ENCODE peak calls at places on chromosomes 5 and 9, in six cellular contexts. N, J, C, K, P and Y are unnamed samples. For H3K27me3, the result is how much of the 10 kb centered on the place peaks cover.

GRCh38 chr9:738209-738915 is 103.1 kb upstream of the DMRT1 start:
- DNase-seq in K (peak), C (peak), P (peak), J (no peak), N (peak), Y (no peak)

GRCh38 chr9:98986866-98987653 is 43.4 kb downstream of the COL15A1 start:
- DNase-seq in J (no peak), C (peak), P (no peak), N (no peak), K (no peak), Y (no peak)

GRCh38 chr5:448061-448765 is 5.2 kb downstream of the EXOC3 start:
- DNase-seq in K (peak), J (no peak), N (no peak), P (peak), C (no peak), Y (peak)

GRCh38 chr5:123460296-123460729 is 37.1 kb upstream of the CEP120 start:
- DNase-seq in J (no peak), P (no peak), K (no peak), N (no peak), C (no peak), Y (no peak)

GRCh38 chr9:9214052-9214451 is 1398.8 kb downstream of the PTPRD start:
- DNase-seq in K (no peak), C (no peak), P (no peak), J (no peak), N (no peak), Y (no peak)

GRCh38 chr9:129174724-129175514 is 3.1 kb downstream of the IER5L start:
- DNase-seq in C (peak), J (no peak), N (peak), K (peak), P (peak), Y (peak)

GRCh38 chr5:9361835-9362234 is 184.0 kb downstream of the SEMA5A start:
- DNase-seq in J (no peak), P (no peak), K (no peak), C (peak), N (no peak), Y (peak)

GRCh38 chr5:110851357-110851756 is 112.5 kb downstream of the SLC25A46 start:
- DNase-seq in C (no peak), J (no peak), N (no peak), K (no peak), P (no peak), Y (no peak)

GRCh38 chr5:136308396-136308795 is 56.9 kb downstream of the TRPC7 start:
- DNase-seq in J (no peak), P (no peak), N (no peak), C (no peak), K (no peak), Y (no peak)

GRCh38 chr9:112493738-112494137 is 7.1 kb downstream of the KIAA1958 start:
- DNase-seq in K (no peak), N (no peak), C (no peak), J (no peak), P (no peak), Y (no peak)

GRCh38 chr9:128882677-128883590 is 1.0 kb downstream of the LRRC8A start:
- DNase-seq in K (no peak), C (no peak), J (no peak), N (no peak), P (no peak), Y (no peak)

GRCh38 chr9:73529666-73530065 is 378.0 kb downstream of the ANXA1 start:
- DNase-seq in C (no peak), P (no peak), J (no peak), N (no peak), K (no peak), Y (no peak)

DNA sequence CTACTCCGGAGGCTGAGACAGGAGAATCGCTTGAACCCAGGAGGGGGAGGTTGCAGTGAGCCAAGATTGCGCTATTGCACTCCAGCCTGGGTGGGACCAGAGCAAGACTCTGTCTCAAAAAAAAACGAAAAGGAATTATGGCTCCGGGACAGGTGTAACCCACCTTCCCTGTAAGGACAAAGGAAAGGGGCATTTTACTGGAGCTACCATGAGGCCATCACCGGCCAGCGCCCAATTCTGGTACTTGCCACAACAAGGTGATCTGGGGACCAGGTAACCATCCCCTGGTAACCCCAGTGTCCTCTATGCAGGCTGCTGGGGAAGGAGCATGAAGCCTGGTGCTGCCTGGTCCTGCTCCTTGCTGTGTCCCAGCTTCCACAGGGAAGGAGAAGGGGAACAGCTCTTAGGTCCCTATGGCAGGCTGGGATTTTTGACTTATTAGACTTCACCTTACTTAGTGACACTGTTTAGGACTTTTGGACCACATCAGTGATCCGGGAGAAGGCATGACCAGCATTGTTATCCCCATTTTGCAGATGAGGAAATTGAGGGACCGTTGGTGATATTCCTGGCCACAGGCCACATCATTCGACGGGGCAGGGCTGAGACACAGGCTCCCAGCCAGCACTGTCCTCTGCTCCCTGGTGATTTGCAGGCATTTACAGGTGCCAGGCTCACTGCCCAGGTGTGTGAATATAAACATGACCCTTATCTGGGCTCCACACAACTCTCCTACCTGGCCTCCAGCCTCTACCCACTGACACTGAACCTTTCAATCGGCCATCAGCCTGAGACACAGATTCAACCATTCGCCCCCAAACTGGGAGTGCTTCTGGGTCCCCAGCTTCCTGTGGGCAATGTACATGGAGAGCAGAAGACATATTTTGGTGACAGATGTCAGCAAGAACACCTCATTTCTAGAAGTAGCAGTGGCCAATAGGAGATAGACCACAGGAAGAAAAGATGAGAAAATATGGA is 26.5 kb upstream of the ABO start:
- DNase-seq in N (no peak), K (no peak), J (no peak), P (no peak), C (no peak), Y (no peak)
- H3K27me3 ChIP-seq in N (under half), K (under half), J (under half), P (under half), C (under half), Y (under half)

DNA sequence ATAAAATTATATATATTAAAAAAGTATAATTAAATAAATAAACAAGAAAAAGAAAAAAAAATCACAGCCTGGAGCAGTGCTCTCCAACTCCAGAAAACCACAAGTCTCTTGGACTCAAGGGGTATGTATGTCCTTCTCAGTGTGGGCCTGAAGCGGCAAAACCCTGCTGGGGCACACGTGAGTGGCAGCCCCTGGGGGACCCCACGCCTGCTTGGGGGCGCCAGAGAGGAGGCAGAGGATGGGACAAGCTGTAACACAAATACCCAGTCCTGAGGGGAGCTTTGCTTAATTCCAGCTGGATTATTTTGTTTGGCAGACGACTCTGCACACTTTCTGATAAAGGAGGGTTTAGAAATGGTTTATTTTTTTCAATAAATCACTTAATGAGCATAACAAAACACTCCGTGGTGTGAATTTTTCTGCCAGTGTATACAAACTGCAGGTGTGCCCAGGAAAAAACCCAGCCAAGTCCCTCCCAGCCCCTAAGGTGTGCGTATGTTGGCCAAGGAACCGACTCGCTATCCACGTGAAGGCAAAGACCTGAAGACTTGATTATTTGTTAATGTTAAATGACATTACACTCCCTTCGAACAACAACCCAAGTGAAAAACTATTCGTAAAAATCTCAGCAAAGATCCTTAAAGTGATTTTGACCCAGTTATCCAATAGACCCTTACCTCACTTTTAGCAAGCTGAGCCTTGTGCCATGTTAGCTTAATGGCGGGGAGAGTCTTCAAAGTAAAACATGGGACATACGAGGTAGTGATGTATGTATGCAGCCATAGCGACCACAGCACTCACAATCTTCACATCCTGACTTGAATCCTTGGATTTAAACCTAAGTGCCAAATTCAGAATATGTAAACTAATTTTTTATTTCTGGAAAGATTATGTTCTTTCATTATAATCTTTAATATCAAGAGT is 32.9 kb downstream of the ANKH start:
- DNase-seq in N (no peak), K (no peak), J (no peak), P (no peak), C (no peak), Y (no peak)
- TF ChIP-seq CTCF in N (no peak), K (no peak), J (no peak), P (no peak), C (no peak), Y (no peak)

GRCh38 chr5:140267559-140268018 is 35.3 kb downstream of the PFDN1 start:
- DNase-seq in J (no peak), C (no peak), N (no peak), K (no peak), P (no peak), Y (no peak)
- H3K4me3 ChIP-seq in J (no peak), C (no peak), N (no peak), K (no peak), P (no peak), Y (no peak)

GRCh38 chr9:123999668-124000067 is 11.9 kb upstream of the LHX2 start:
- DNase-seq in J (no peak), K (no peak), P (no peak), C (no peak), N (no peak), Y (no peak)

GRCh38 chr9:124000161-124000783 is 11.3 kb upstream of the LHX2 start:
- DNase-seq in C (no peak), K (no peak), P (no peak), J (no peak), N (no peak), Y (no peak)

GRCh38 chr9:124000784-124001444 is 10.7 kb upstream of the LHX2 start:
- DNase-seq in P (no peak), N (no peak), K (no peak), C (no peak), J (no peak), Y (no peak)

GRCh38 chr9:124001865-124002525 is 9.6 kb upstream of the LHX2 start:
- DNase-seq in N (no peak), J (no peak), K (no peak), C (no peak), P (no peak), Y (no peak)

DNA sequence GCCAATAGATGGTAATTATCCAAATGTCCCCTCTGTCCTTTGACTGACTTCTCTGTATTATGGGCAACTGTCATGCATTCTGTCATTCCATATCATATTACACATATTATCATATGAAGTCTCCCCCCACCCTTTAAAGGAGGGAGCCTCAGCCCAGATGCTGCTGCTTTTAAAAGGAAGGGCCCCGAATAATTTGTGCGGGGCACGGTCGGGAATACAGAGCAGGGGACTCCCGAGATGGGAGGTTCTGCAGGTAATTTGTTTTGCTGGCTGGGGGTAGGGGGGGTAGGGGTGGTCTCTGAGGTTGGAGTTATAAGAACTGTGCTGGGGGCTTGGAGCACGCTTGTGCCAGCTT is 10.1 kb upstream of the LHX2 start:
- DNase-seq in J (no peak), P (no peak), K (no peak), C (no peak), N (no peak), Y (no peak)
- H3K27me3 ChIP-seq in J (half or more), P (half or more), K (half or more), C (half or more), N (half or more), Y (half or more)